ENCODE peak calls at places on chromosomes 6 and 20, in five cellular contexts. C is A172; P is neural crest cell; E is lung microvascular endothelial cell; O is naive thymus-derived CD8-positive, alpha-beta T cell. Q is an unnamed sample.

GRCh38 chr20:8305449-8305978 is 173.4 kb downstream of the PLCB1 start:
- DNase-seq in C (no peak), P (peak; percentile 9), E (peak; percentile 53), O (peak; percentile 63), Q (peak; percentile 89)

GRCh38 chr6:118325220-118325860 is 222.8 kb upstream of the PLN start:
- DNase-seq in C (peak; percentile 19), P (no peak), E (no peak), O (no peak), Q (no peak)

GRCh38 chr20:57695012-57695411 is 14.8 kb downstream of the PMEPA1 start:
- DNase-seq in C (peak; percentile 88), P (no peak), E (no peak), O (no peak), Q (no peak)

GRCh38 chr20:11376998-11377397 is 540.7 kb upstream of the BTBD3 start:
- DNase-seq in C (no peak), P (no peak), E (peak; percentile 11), O (no peak), Q (no peak)

GRCh38 chr6:41426438-41426851 is 91.0 kb downstream of the NCR2 start:
- DNase-seq in C (no peak), P (no peak), E (no peak), O (no peak), Q (peak; percentile 20)

GRCh38 chr6:150550244-150550643 is 49.4 kb upstream of the PLEKHG1 start:
- DNase-seq in C (no peak), P (no peak), E (no peak), O (no peak), Q (no peak)

GRCh38 chr20:63082308-63082938 is 75.7 kb upstream of the BHLHE23 start:
- DNase-seq in C (peak; percentile 29), P (peak; percentile 80), E (peak; percentile 60), O (peak; percentile 27), Q (no peak)

GRCh38 chr6:2485116-2485515 is 239.7 kb upstream of the GMDS start:
- DNase-seq in C (no peak), P (no peak), E (no peak), O (no peak), Q (no peak)

GRCh38 chr6:144482142-144482541 is 197.0 kb downstream of the UTRN start:
- DNase-seq in C (peak; percentile 77), P (peak; percentile 57), E (peak; percentile 65), O (peak; percentile 59), Q (peak; percentile 62)

GRCh38 chr20:44496976-44497375 is 21.3 kb downstream of the TTPAL start:
- DNase-seq in C (peak; percentile 95), P (no peak), E (no peak), O (no peak), Q (no peak)

GRCh38 chr6:82878812-82879211 is 186.8 kb downstream of the UBE3D start:
- DNase-seq in C (no peak), P (no peak), E (peak; percentile 95), O (no peak), Q (no peak)

GRCh38 chr20:54491443-54491842 is 16.1 kb downstream of the DOK5 start:
- DNase-seq in C (no peak), P (no peak), E (no peak), O (no peak), Q (no peak)

GRCh38 chr6:19325335-19325789 is 511.8 kb upstream of the ID4 start:
- DNase-seq in C (no peak), P (no peak), E (no peak), O (no peak), Q (no peak)

Q was measured in NCI-H146.